ENCODE peak calls at places on chromosomes 4 and X, in four cellular contexts. One of them, this sample, is unnamed.

GRCh38 chr4:57424231-57424897 is 314.2 kb upstream of the IGFBP7 start:
- DNase-seq in K562: no peak
- DNase-seq in GM12878: no peak
- DNase-seq in HCT116: no peak
- DNase-seq in this sample: no peak

GRCh38 chr4:118967393-118967792 is 78.7 kb downstream of the SYNPO2 start:
- DNase-seq in HCT116: no peak
- DNase-seq in GM12878: no peak
- DNase-seq in K562: no peak
- DNase-seq in this sample: no peak

GRCh38 chr4:43682551-43682950 is 766.1 kb downstream of the KCTD8 start:
- DNase-seq in GM12878: no peak
- DNase-seq in K562: no peak
- DNase-seq in HCT116: no peak
- DNase-seq in this sample: no peak

GRCh38 chrX:101287402-101287801 is 3.7 kb downstream of the TAF7L start:
- DNase-seq in GM12878: peak; percentile 3
- DNase-seq in HCT116: peak; percentile 10
- DNase-seq in K562: peak; percentile 13
- DNase-seq in this sample: peak; percentile 6

GRCh38 chr4:41524446-41524845 is 13.5 kb upstream of the LIMCH1 start:
- DNase-seq in K562: no peak
- DNase-seq in GM12878: no peak
- DNase-seq in HCT116: no peak
- DNase-seq in this sample: no peak

GRCh38 chr4:94491322-94491721 is 39.6 kb downstream of the PDLIM5 start:
- DNase-seq in HCT116: no peak
- DNase-seq in K562: no peak
- DNase-seq in GM12878: no peak
- DNase-seq in this sample: no peak

GRCh38 chr4:18021470-18021719 is 160 bp downstream of the LCORL start:
- DNase-seq in K562: peak; percentile 42
- DNase-seq in GM12878: no peak
- DNase-seq in HCT116: no peak
- DNase-seq in this sample: no peak

GRCh38 chr4:73208376-73208775 is 50.2 kb downstream of the ANKRD17 start:
- DNase-seq in K562: no peak
- DNase-seq in GM12878: no peak
- DNase-seq in HCT116: no peak
- DNase-seq in this sample: no peak

GRCh38 chr4:8295471-8295870 is 25.9 kb downstream of the HTRA3 start:
- DNase-seq in HCT116: no peak
- DNase-seq in GM12878: no peak
- DNase-seq in K562: no peak
- DNase-seq in this sample: no peak

GRCh38 chrX:71870337-71871098 is 40.1 kb upstream of the NHSL2 start:
- DNase-seq in K562: no peak
- DNase-seq in GM12878: no peak
- DNase-seq in HCT116: peak; percentile 39
- DNase-seq in this sample: no peak

GRCh38 chrX:115367956-115368355 is 78.4 kb downstream of the LUZP4 start:
- DNase-seq in GM12878: no peak
- DNase-seq in HCT116: no peak
- DNase-seq in K562: no peak
- DNase-seq in this sample: no peak

GRCh38 chr4:113452868-113453620 is 308.5 kb downstream of the CAMK2D start:
- DNase-seq in HCT116: no peak
- DNase-seq in K562: no peak
- DNase-seq in GM12878: no peak
- DNase-seq in this sample: no peak

GRCh38 chr4:110621839-110622751 is 782 bp downstream of the PITX2 start:
- DNase-seq in K562: no peak
- DNase-seq in GM12878: no peak
- DNase-seq in HCT116: no peak
- DNase-seq in this sample: no peak

GRCh38 chrX:67415937-67416336 is 127.9 kb upstream of the AR start:
- DNase-seq in K562: no peak
- DNase-seq in HCT116: no peak
- DNase-seq in GM12878: no peak
- DNase-seq in this sample: no peak

GRCh38 chr4:117225441-117225840 is 140.1 kb upstream of the TRAM1L1 start:
- DNase-seq in HCT116: no peak
- DNase-seq in GM12878: no peak
- DNase-seq in K562: no peak
- DNase-seq in this sample: no peak

GRCh38 chr4:142128529-142128928 is 492.1 kb downstream of the IL15 start:
- DNase-seq in GM12878: no peak
- DNase-seq in K562: no peak
- DNase-seq in HCT116: no peak
- DNase-seq in this sample: no peak

GRCh38 chrX:155880586-155881157 is 473 bp upstream of the VAMP7 start:
- DNase-seq in GM12878: no peak
- DNase-seq in K562: no peak
- DNase-seq in HCT116: no peak
- DNase-seq in this sample: no peak

GRCh38 chr4:78100060-78100459 is 42.9 kb downstream of the FRAS1 start:
- DNase-seq in K562: no peak
- DNase-seq in HCT116: no peak
- DNase-seq in GM12878: no peak
- DNase-seq in this sample: no peak

DNA sequence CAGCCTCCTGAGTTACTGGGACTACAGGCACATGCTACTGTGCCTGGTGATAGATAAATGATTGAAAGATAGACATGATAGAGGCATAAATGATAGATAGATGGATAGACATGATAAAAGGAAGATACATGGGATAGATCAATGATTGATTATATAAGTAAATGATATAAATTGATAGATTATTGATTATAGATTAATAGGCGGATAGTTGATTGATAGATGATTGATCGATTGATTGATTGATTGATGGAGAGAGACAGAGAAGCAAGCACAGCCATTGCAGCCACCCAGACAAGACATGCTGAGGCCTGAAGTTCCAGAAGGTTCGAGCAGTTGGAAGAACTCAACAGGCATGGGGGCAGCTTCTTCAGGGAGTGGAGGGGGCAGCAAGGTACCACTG is 17.7 kb upstream of the PLXNB3 start:
- DNase-seq in K562: no peak
- DNase-seq in HCT116: no peak
- DNase-seq in GM12878: no peak
- DNase-seq in this sample: no peak
- TF ChIP-seq POLR2AphosphoS5 in K562: no peak
- TF ChIP-seq POLR2AphosphoS5 in HCT116: no peak
- TF ChIP-seq POLR2AphosphoS5 in GM12878: no peak
- TF ChIP-seq POLR2AphosphoS5 in this sample: no peak

GRCh38 chr4:101346312-101346561 is 1.1 kb downstream of the PPP3CA start:
- DNase-seq in HCT116: no peak
- DNase-seq in K562: no peak
- DNase-seq in GM12878: no peak
- DNase-seq in this sample: no peak
- H3K9ac ChIP-seq in HCT116: peak overlapping the region; percentile 82
- H3K9ac ChIP-seq in K562: no peak overlapping the region
- H3K9ac ChIP-seq in GM12878: no peak overlapping the region
- H3K9ac ChIP-seq in this sample: peak overlapping the region; percentile 73

GRCh38 chrX:15737188-15737956 is 698 bp upstream of the CA5B start:
- DNase-seq in HCT116: no peak
- DNase-seq in K562: no peak
- DNase-seq in GM12878: no peak
- DNase-seq in this sample: no peak

GRCh38 chrX:15739886-15740285 is 1.8 kb downstream of the CA5B start:
- DNase-seq in GM12878: no peak
- DNase-seq in HCT116: no peak
- DNase-seq in K562: no peak
- DNase-seq in this sample: no peak

GRCh38 chrX:15738686-15739016 is 581 bp downstream of the CA5B start:
- DNase-seq in K562: no peak
- DNase-seq in GM12878: no peak
- DNase-seq in HCT116: no peak
- DNase-seq in this sample: no peak

DNA sequence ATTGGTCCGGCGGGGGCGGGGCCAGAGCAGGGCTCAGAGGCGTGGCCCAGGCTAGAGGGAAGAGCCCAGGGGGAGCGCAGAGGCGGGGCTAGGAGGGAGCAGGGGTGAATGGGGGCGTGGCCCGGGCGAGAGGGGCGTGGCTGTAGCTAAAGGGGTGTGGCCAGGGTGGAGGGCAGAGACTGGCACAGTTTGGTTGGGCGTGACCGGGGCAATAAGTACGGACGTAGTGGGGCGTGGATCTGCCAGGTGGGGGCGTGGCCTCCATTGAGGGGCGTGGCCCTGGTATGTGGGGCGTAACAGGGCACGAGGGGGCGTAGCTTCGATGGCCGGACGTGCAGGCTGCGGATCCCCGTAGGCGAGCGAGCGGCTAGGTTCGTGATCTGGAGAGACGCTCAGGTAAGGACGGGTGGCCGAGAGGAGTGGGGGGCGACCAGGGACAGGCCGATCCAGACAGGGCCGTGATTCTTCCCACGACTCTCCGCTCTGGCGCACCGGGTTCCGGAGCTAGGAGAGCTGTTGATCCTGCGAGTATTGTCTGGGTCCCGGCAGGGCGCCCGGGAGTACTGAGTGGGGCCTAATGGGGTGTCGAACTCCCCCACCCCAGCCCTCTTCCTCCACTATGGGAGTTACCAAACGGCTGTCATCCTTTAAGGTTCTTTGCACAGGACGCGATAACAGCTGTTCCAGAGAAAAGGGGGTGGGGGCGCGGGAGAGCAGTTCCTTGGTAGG is at the start of gene CA5B:
- DNase-seq in GM12878: peak; percentile 87
- DNase-seq in HCT116: peak; percentile 68
- DNase-seq in K562: peak; percentile 97
- DNase-seq in this sample: peak; percentile 37
- TF ChIP-seq POLR2AphosphoS5 in GM12878: no peak
- TF ChIP-seq POLR2AphosphoS5 in HCT116: no peak
- TF ChIP-seq POLR2AphosphoS5 in K562: no peak
- TF ChIP-seq POLR2AphosphoS5 in this sample: no peak

GRCh38 chr4:140099993-140100392 is 54.0 kb downstream of the MAML3 start:
- DNase-seq in HCT116: no peak
- DNase-seq in GM12878: no peak
- DNase-seq in K562: no peak
- DNase-seq in this sample: peak; percentile 26

GRCh38 chr4:140096483-140096861 is 57.5 kb downstream of the MAML3 start:
- DNase-seq in K562: no peak
- DNase-seq in HCT116: no peak
- DNase-seq in GM12878: no peak
- DNase-seq in this sample: no peak

GRCh38 chr4:140097572-140097971 is 56.4 kb downstream of the MAML3 start:
- DNase-seq in HCT116: no peak
- DNase-seq in K562: no peak
- DNase-seq in GM12878: no peak
- DNase-seq in this sample: no peak

GRCh38 chr4:140096921-140097320 is 57.1 kb downstream of the MAML3 start:
- DNase-seq in GM12878: no peak
- DNase-seq in HCT116: no peak
- DNase-seq in K562: no peak
- DNase-seq in this sample: no peak

GRCh38 chr4:140098481-140099132 is 55.4 kb downstream of the MAML3 start:
- DNase-seq in K562: no peak
- DNase-seq in GM12878: no peak
- DNase-seq in HCT116: peak; percentile 64
- DNase-seq in this sample: no peak
- H3K9ac ChIP-seq in K562: no peak overlapping the region
- H3K9ac ChIP-seq in GM12878: no peak overlapping the region
- H3K9ac ChIP-seq in HCT116: peak overlapping the region; percentile 29
- H3K9ac ChIP-seq in this sample: no peak overlapping the region

GRCh38 chrX:109691752-109692151 is 41.3 kb downstream of the ACSL4 start:
- DNase-seq in HCT116: no peak
- DNase-seq in GM12878: no peak
- DNase-seq in K562: no peak
- DNase-seq in this sample: no peak
- TF ChIP-seq POLR2AphosphoS5 in HCT116: no peak
- TF ChIP-seq POLR2AphosphoS5 in GM12878: no peak
- TF ChIP-seq POLR2AphosphoS5 in K562: no peak
- TF ChIP-seq POLR2AphosphoS5 in this sample: no peak

DNA sequence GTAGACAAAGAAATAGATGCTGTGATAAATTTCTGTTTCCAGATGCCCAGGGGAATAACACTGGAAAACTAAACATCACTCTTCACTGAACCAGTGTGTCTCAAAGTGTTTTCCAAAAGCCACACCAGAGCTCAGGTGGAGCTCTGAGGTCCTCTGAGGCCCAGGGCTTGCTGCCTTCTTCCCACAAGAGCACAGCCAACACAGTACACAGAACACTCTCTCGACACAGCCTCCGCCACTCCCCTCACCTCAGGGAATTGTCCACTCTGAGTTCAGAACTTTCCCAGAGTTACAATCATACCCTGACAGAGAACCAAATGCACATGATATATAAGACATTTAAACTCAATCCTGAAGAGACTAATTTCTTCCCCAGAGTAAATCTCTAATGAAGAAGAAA is 3.1 kb downstream of the SETD7 start:
- DNase-seq in HCT116: no peak
- DNase-seq in K562: no peak
- DNase-seq in GM12878: no peak
- DNase-seq in this sample: no peak
- H3K9ac ChIP-seq in HCT116: no peak overlapping the region
- H3K9ac ChIP-seq in K562: no peak overlapping the region
- H3K9ac ChIP-seq in GM12878: no peak overlapping the region
- H3K9ac ChIP-seq in this sample: peak overlapping the region; percentile 90

DNA sequence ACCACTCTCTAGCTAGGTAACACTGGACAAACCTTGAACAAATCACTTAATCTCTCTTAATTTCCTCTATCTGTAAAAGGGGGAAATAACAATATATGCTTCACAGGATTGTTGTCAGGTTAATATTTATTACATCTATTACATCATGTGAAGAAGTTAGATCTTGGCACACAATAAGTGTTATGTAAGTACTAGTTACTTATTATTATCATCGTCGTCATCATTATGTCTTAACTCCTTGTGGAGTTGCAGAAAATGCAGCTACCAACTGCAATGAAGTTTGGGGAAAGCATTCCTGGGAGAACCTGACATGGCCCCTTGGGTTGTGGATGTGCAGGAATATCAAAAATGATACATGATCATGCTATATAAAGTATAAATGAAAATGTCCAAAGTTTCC is 4.8 kb upstream of the JCHAIN start:
- DNase-seq in K562: no peak
- DNase-seq in HCT116: no peak
- DNase-seq in GM12878: no peak
- DNase-seq in this sample: no peak
- TF ChIP-seq POLR2AphosphoS5 in K562: no peak
- TF ChIP-seq POLR2AphosphoS5 in HCT116: no peak
- TF ChIP-seq POLR2AphosphoS5 in GM12878: no peak
- TF ChIP-seq POLR2AphosphoS5 in this sample: no peak

GRCh38 chrX:132216283-132216682 is 3.0 kb downstream of the RAP2C start:
- DNase-seq in K562: no peak
- DNase-seq in GM12878: no peak
- DNase-seq in HCT116: no peak
- DNase-seq in this sample: no peak
- H3K9ac ChIP-seq in K562: peak overlapping the region; percentile 27
- H3K9ac ChIP-seq in GM12878: peak overlapping the region; percentile 40
- H3K9ac ChIP-seq in HCT116: peak overlapping the region; percentile 74
- H3K9ac ChIP-seq in this sample: peak overlapping the region; percentile 76